ENCODE peak calls at places on chromosome X, in seven cellular contexts. One of them, this sample, is unnamed.

GRCh38 chrX:57918750-57919436 is 8.6 kb upstream of the ZXDA start:
- DNase-seq in mesothelial cell of epicardium: no peak
- DNase-seq in WTC11: peak; percentile 8
- DNase-seq in cardiac muscle cell: peak; percentile 53
- DNase-seq in OCI-LY7: peak; percentile 36
- DNase-seq in Caco-2: peak; percentile 48
- DNase-seq in RWPE1: no peak
- DNase-seq in this sample: no peak

GRCh38 chrX:70769659-70770232 is 138.8 kb downstream of the TEX11 start:
- DNase-seq in mesothelial cell of epicardium: no peak
- DNase-seq in WTC11: no peak
- DNase-seq in cardiac muscle cell: peak; percentile 2
- DNase-seq in OCI-LY7: peak; percentile 10
- DNase-seq in Caco-2: no peak
- DNase-seq in RWPE1: peak; percentile 1
- DNase-seq in this sample: no peak

GRCh38 chrX:23616361-23616760 is 50.9 kb upstream of the PRDX4 start:
- DNase-seq in mesothelial cell of epicardium: no peak
- DNase-seq in WTC11: no peak
- DNase-seq in cardiac muscle cell: peak; percentile 42
- DNase-seq in OCI-LY7: peak; percentile 11
- DNase-seq in Caco-2: no peak
- DNase-seq in RWPE1: peak; percentile 26
- DNase-seq in this sample: peak; percentile 2

GRCh38 chrX:31702208-31702607 is 630.4 kb upstream of the FTHL17 start:
- DNase-seq in mesothelial cell of epicardium: no peak
- DNase-seq in WTC11: no peak
- DNase-seq in cardiac muscle cell: peak; percentile 6
- DNase-seq in OCI-LY7: no peak
- DNase-seq in Caco-2: no peak
- DNase-seq in RWPE1: no peak
- DNase-seq in this sample: no peak

GRCh38 chrX:3142259-3143042 is 101.2 kb downstream of the ARSF start:
- DNase-seq in mesothelial cell of epicardium: no peak
- DNase-seq in WTC11: no peak
- DNase-seq in cardiac muscle cell: no peak
- DNase-seq in OCI-LY7: peak; percentile 57
- DNase-seq in Caco-2: no peak
- DNase-seq in RWPE1: no peak
- DNase-seq in this sample: no peak

GRCh38 chrX:39873111-39873510 is 224.6 kb downstream of the BCOR start:
- DNase-seq in mesothelial cell of epicardium: no peak
- DNase-seq in WTC11: no peak
- DNase-seq in cardiac muscle cell: no peak
- DNase-seq in OCI-LY7: no peak
- DNase-seq in Caco-2: no peak
- DNase-seq in RWPE1: no peak
- DNase-seq in this sample: no peak

GRCh38 chrX:48003758-48004457 is at the start of gene ZNF182:
- DNase-seq in mesothelial cell of epicardium: peak; percentile 90
- DNase-seq in WTC11: peak; percentile 92
- DNase-seq in cardiac muscle cell: peak; percentile 91
- DNase-seq in OCI-LY7: peak; percentile 95
- DNase-seq in Caco-2: peak; percentile 90
- DNase-seq in RWPE1: peak; percentile 87
- DNase-seq in this sample: peak; percentile 92

GRCh38 chrX:5965406-5965805 is 263.3 kb downstream of the NLGN4X start:
- DNase-seq in mesothelial cell of epicardium: no peak
- DNase-seq in WTC11: no peak
- DNase-seq in cardiac muscle cell: no peak
- DNase-seq in OCI-LY7: no peak
- DNase-seq in Caco-2: no peak
- DNase-seq in RWPE1: no peak
- DNase-seq in this sample: no peak

GRCh38 chrX:143570747-143571146 is 53.5 kb upstream of the SPANXN3 start:
- DNase-seq in mesothelial cell of epicardium: no peak
- DNase-seq in WTC11: no peak
- DNase-seq in cardiac muscle cell: no peak
- DNase-seq in OCI-LY7: no peak
- DNase-seq in Caco-2: no peak
- DNase-seq in RWPE1: no peak
- DNase-seq in this sample: no peak

GRCh38 chrX:96906741-96907140 is 23.0 kb downstream of the RPA4 start:
- DNase-seq in mesothelial cell of epicardium: no peak
- DNase-seq in WTC11: no peak
- DNase-seq in cardiac muscle cell: peak; percentile 39
- DNase-seq in OCI-LY7: no peak
- DNase-seq in Caco-2: no peak
- DNase-seq in RWPE1: no peak
- DNase-seq in this sample: no peak

GRCh38 chrX:130885508-130885907 is 17.5 kb downstream of the ENOX2 start:
- DNase-seq in mesothelial cell of epicardium: no peak
- DNase-seq in WTC11: no peak
- DNase-seq in cardiac muscle cell: no peak
- DNase-seq in OCI-LY7: no peak
- DNase-seq in Caco-2: no peak
- DNase-seq in RWPE1: no peak
- DNase-seq in this sample: no peak

GRCh38 chrX:118058924-118059323 is 57.7 kb downstream of the KLHL13 start:
- DNase-seq in mesothelial cell of epicardium: no peak
- DNase-seq in WTC11: no peak
- DNase-seq in cardiac muscle cell: no peak
- DNase-seq in OCI-LY7: no peak
- DNase-seq in Caco-2: no peak
- DNase-seq in RWPE1: peak; percentile 4
- DNase-seq in this sample: no peak

GRCh38 chrX:133448512-133449076 is 33.3 kb upstream of the GPC4 start:
- DNase-seq in mesothelial cell of epicardium: no peak
- DNase-seq in WTC11: no peak
- DNase-seq in cardiac muscle cell: peak; percentile 0
- DNase-seq in OCI-LY7: no peak
- DNase-seq in Caco-2: peak; percentile 4
- DNase-seq in RWPE1: no peak
- DNase-seq in this sample: no peak

GRCh38 chrX:140817943-140818342 is 108.4 kb downstream of the LINC00632 start:
- DNase-seq in mesothelial cell of epicardium: no peak
- DNase-seq in WTC11: no peak
- DNase-seq in cardiac muscle cell: peak; percentile 38
- DNase-seq in OCI-LY7: peak; percentile 58
- DNase-seq in Caco-2: peak; percentile 0
- DNase-seq in RWPE1: no peak
- DNase-seq in this sample: peak; percentile 1

GRCh38 chrX:31593353-31593752 is 521.5 kb upstream of the FTHL17 start:
- DNase-seq in mesothelial cell of epicardium: no peak
- DNase-seq in WTC11: no peak
- DNase-seq in cardiac muscle cell: no peak
- DNase-seq in OCI-LY7: no peak
- DNase-seq in Caco-2: no peak
- DNase-seq in RWPE1: no peak
- DNase-seq in this sample: no peak

GRCh38 chrX:42085836-42086235 is 162.5 kb upstream of the CASK start:
- DNase-seq in mesothelial cell of epicardium: no peak
- DNase-seq in WTC11: no peak
- DNase-seq in cardiac muscle cell: no peak
- DNase-seq in OCI-LY7: no peak
- DNase-seq in Caco-2: no peak
- DNase-seq in RWPE1: peak; percentile 38
- DNase-seq in this sample: no peak

GRCh38 chrX:119118780-119119395 is 8.7 kb downstream of the KIAA1210 start:
- DNase-seq in mesothelial cell of epicardium: peak; percentile 55
- DNase-seq in WTC11: peak; percentile 74
- DNase-seq in cardiac muscle cell: peak; percentile 54
- DNase-seq in OCI-LY7: peak; percentile 47
- DNase-seq in Caco-2: peak; percentile 46
- DNase-seq in RWPE1: peak; percentile 20
- DNase-seq in this sample: peak; percentile 33

GRCh38 chrX:125998432-125998831 is 167.7 kb downstream of the DCAF12L2 start:
- DNase-seq in mesothelial cell of epicardium: no peak
- DNase-seq in WTC11: no peak
- DNase-seq in cardiac muscle cell: no peak
- DNase-seq in OCI-LY7: peak; percentile 1
- DNase-seq in Caco-2: peak; percentile 5
- DNase-seq in RWPE1: no peak
- DNase-seq in this sample: no peak

GRCh38 chrX:21745756-21746155 is 12.2 kb downstream of the SMPX start:
- DNase-seq in mesothelial cell of epicardium: no peak
- DNase-seq in WTC11: peak; percentile 25
- DNase-seq in cardiac muscle cell: peak; percentile 33
- DNase-seq in OCI-LY7: peak; percentile 19
- DNase-seq in Caco-2: peak; percentile 41
- DNase-seq in RWPE1: peak; percentile 2
- DNase-seq in this sample: peak; percentile 9

GRCh38 chrX:68190799-68191198 is 242.5 kb downstream of the OPHN1 start:
- DNase-seq in mesothelial cell of epicardium: no peak
- DNase-seq in WTC11: no peak
- DNase-seq in cardiac muscle cell: no peak
- DNase-seq in OCI-LY7: no peak
- DNase-seq in Caco-2: no peak
- DNase-seq in RWPE1: no peak
- DNase-seq in this sample: no peak

GRCh38 chrX:102126863-102127262 is 1.4 kb downstream of the TCEAL2 start:
- DNase-seq in mesothelial cell of epicardium: no peak
- DNase-seq in WTC11: no peak
- DNase-seq in cardiac muscle cell: no peak
- DNase-seq in OCI-LY7: no peak
- DNase-seq in Caco-2: no peak
- DNase-seq in RWPE1: no peak
- DNase-seq in this sample: no peak

GRCh38 chrX:102739642-102740041 is 19.1 kb downstream of the GPRASP3 start:
- DNase-seq in mesothelial cell of epicardium: peak; percentile 41
- DNase-seq in WTC11: no peak
- DNase-seq in cardiac muscle cell: peak; percentile 21
- DNase-seq in OCI-LY7: no peak
- DNase-seq in Caco-2: no peak
- DNase-seq in RWPE1: no peak
- DNase-seq in this sample: no peak

GRCh38 chrX:6159468-6159867 is 69.2 kb downstream of the NLGN4X start:
- DNase-seq in mesothelial cell of epicardium: no peak
- DNase-seq in WTC11: no peak
- DNase-seq in cardiac muscle cell: no peak
- DNase-seq in OCI-LY7: no peak
- DNase-seq in Caco-2: no peak
- DNase-seq in RWPE1: no peak
- DNase-seq in this sample: no peak

DNA sequence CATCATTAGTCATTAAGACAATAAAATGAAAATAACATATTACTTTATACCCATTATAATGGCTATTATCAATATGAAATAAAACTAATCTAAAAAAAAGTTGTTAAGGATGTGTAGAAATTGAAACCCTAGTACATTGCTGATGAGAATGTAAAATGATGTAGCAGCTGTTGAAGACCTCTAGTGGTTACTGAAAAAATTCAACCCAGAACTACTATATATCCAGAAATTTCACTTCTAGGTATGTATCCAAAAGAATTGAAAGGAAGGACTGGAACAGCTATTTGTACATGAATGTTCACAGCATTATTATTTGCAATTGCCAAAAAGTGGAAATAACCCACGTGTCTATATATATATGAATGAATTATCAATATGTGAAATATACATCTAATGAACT is 180.3 kb upstream of the KLHL4 start:
- DNase-seq in mesothelial cell of epicardium: no peak
- DNase-seq in WTC11: no peak
- DNase-seq in cardiac muscle cell: peak; percentile 1
- DNase-seq in OCI-LY7: no peak
- DNase-seq in Caco-2: no peak
- DNase-seq in RWPE1: no peak
- DNase-seq in this sample: no peak
- TF ChIP-seq CTCF in mesothelial cell of epicardium: no peak
- TF ChIP-seq CTCF in WTC11: no peak
- TF ChIP-seq CTCF in cardiac muscle cell: no peak
- TF ChIP-seq CTCF in OCI-LY7: no peak
- TF ChIP-seq CTCF in Caco-2: no peak
- TF ChIP-seq CTCF in RWPE1: no peak
- TF ChIP-seq CTCF in this sample: no peak

DNA sequence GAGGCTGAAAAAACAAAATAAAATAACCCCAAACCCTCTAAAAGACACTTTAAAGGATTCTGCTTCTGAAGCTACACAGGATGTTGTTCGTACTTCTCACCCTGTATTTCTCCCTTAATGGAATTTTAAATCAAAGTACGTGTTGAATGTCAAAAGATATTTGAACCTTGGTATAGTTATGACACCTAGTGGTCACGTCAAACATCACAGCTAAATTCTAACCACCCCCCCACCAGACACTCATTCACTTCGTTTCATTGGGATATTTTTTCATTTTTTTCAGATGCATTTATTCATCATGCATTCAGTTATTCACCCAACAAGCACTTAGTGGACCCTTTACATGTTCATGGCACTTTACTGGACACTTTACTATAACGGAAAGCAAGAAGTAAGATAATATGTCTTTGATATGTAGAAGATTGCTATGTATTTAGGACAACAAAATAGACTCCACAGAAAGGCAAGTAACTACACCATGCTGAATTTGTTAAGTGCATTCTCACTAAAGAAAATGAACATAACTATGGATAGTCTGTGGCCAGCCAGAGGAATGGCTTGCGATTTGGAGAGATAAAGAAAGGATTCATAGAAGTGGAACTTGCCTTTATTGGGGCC is 62.5 kb upstream of the GPR174 start:
- DNase-seq in mesothelial cell of epicardium: no peak
- DNase-seq in WTC11: no peak
- DNase-seq in cardiac muscle cell: peak; percentile 51
- DNase-seq in OCI-LY7: peak; percentile 58
- DNase-seq in Caco-2: peak; percentile 2
- DNase-seq in RWPE1: peak; percentile 4
- DNase-seq in this sample: peak; percentile 5
- TF ChIP-seq CTCF in mesothelial cell of epicardium: peak; percentile 77
- TF ChIP-seq CTCF in WTC11: no peak
- TF ChIP-seq CTCF in cardiac muscle cell: peak; percentile 46
- TF ChIP-seq CTCF in OCI-LY7: peak; percentile 79
- TF ChIP-seq CTCF in Caco-2: peak; percentile 52
- TF ChIP-seq CTCF in RWPE1: peak; percentile 49
- TF ChIP-seq CTCF in this sample: no peak

GRCh38 chrX:11683057-11683456 is 17.3 kb upstream of the ARHGAP6 start:
- DNase-seq in mesothelial cell of epicardium: no peak
- DNase-seq in WTC11: no peak
- DNase-seq in cardiac muscle cell: no peak
- DNase-seq in OCI-LY7: no peak
- DNase-seq in Caco-2: no peak
- DNase-seq in RWPE1: no peak
- DNase-seq in this sample: no peak

GRCh38 chrX:11672213-11672612 is 6.5 kb upstream of the ARHGAP6 start:
- DNase-seq in mesothelial cell of epicardium: no peak
- DNase-seq in WTC11: no peak
- DNase-seq in cardiac muscle cell: no peak
- DNase-seq in OCI-LY7: no peak
- DNase-seq in Caco-2: no peak
- DNase-seq in RWPE1: no peak
- DNase-seq in this sample: no peak

GRCh38 chrX:11678174-11678573 is 12.5 kb upstream of the ARHGAP6 start:
- DNase-seq in mesothelial cell of epicardium: no peak
- DNase-seq in WTC11: no peak
- DNase-seq in cardiac muscle cell: peak; percentile 20
- DNase-seq in OCI-LY7: no peak
- DNase-seq in Caco-2: no peak
- DNase-seq in RWPE1: no peak
- DNase-seq in this sample: no peak
- TF ChIP-seq CTCF in mesothelial cell of epicardium: peak; percentile 23
- TF ChIP-seq CTCF in WTC11: no peak
- TF ChIP-seq CTCF in cardiac muscle cell: peak; percentile 41
- TF ChIP-seq CTCF in OCI-LY7: peak; percentile 48
- TF ChIP-seq CTCF in Caco-2: peak; percentile 29
- TF ChIP-seq CTCF in RWPE1: peak; percentile 12
- TF ChIP-seq CTCF in this sample: no peak

GRCh38 chrX:13938053-13938765 is 91.5 kb downstream of the GEMIN8 start:
- DNase-seq in mesothelial cell of epicardium: peak; percentile 39
- DNase-seq in WTC11: peak; percentile 75
- DNase-seq in cardiac muscle cell: peak; percentile 27
- DNase-seq in OCI-LY7: no peak
- DNase-seq in Caco-2: peak; percentile 17
- DNase-seq in RWPE1: peak; percentile 13
- DNase-seq in this sample: peak; percentile 26
- TF ChIP-seq CTCF in mesothelial cell of epicardium: no peak
- TF ChIP-seq CTCF in WTC11: no peak
- TF ChIP-seq CTCF in cardiac muscle cell: no peak
- TF ChIP-seq CTCF in OCI-LY7: no peak
- TF ChIP-seq CTCF in Caco-2: no peak
- TF ChIP-seq CTCF in RWPE1: no peak
- TF ChIP-seq CTCF in this sample: no peak

This sample was measured in GM20000.